ENCODE peak calls at places on chromosomes 11 and 22, in nine cellular contexts. Y, T, Z, H, R, U, C, O and M are unnamed samples.

GRCh38 chr11:2681408-2682145 is 18.2 kb downstream of the KCNQ1OT1 start:
- DNase-seq in H (no peak), Z (no peak), Y (no peak), R (no peak), T (no peak), C (no peak), U (no peak), O (no peak), M (no peak)

GRCh38 chr22:46358766-46359165 is 23.3 kb downstream of the TRMU start:
- DNase-seq in R (no peak), Z (no peak), U (no peak), Y (no peak), O (no peak), T (no peak), H (no peak), C (no peak), M (no peak)

GRCh38 chr11:11884774-11885481 is 43.2 kb downstream of the USP47 start:
- DNase-seq in C (no peak), Z (no peak), R (no peak), T (no peak), Y (no peak), H (no peak), O (no peak), U (no peak), M (no peak)

GRCh38 chr11:68667511-68668253 is 16.7 kb upstream of the GAL start:
- DNase-seq in H (no peak), R (no peak), Y (peak; percentile 57), U (no peak), T (no peak), Z (no peak), C (no peak), O (no peak), M (no peak)

GRCh38 chr11:103946793-103947565 is 89.5 kb upstream of the DDI1 start:
- DNase-seq in O (peak; percentile 38), Z (no peak), U (no peak), Y (no peak), R (no peak), C (no peak), H (no peak), T (no peak), M (no peak)

GRCh38 chr11:117387992-117388765 is 60.5 kb downstream of the CEP164 start:
- DNase-seq in H (no peak), T (no peak), C (no peak), Z (no peak), U (no peak), R (no peak), O (peak; percentile 53), Y (no peak), M (no peak)

GRCh38 chr11:64103377-64103985 is 62.4 kb downstream of the MACROD1 start:
- DNase-seq in R (no peak), H (no peak), U (no peak), C (no peak), T (no peak), O (no peak), Z (no peak), Y (no peak), M (peak; percentile 61)

GRCh38 chr11:62713343-62713742 is 5.9 kb downstream of the GNG3 start:
- DNase-seq in Z (no peak), O (no peak), H (peak; percentile 66), U (no peak), C (peak; percentile 47), R (no peak), T (no peak), Y (peak; percentile 26), M (no peak)

GRCh38 chr11:69297926-69298777 is 4.2 kb downstream of the MYEOV start:
- DNase-seq in Y (peak; percentile 55), T (peak; percentile 82), Z (peak; percentile 72), H (peak; percentile 87), R (peak; percentile 93), U (peak; percentile 25), C (peak; percentile 77), O (peak; percentile 93), M (no peak)

GRCh38 chr11:22082178-22082577 is 110.7 kb upstream of the ANO5 start:
- DNase-seq in R (no peak), T (no peak), H (no peak), C (no peak), O (no peak), Y (no peak), U (no peak), Z (no peak), M (no peak)

GRCh38 chr11:17985517-17985916 is 27.3 kb downstream of the SERGEF start:
- DNase-seq in R (no peak), T (no peak), Z (peak; percentile 85), C (no peak), O (no peak), U (no peak), Y (no peak), H (no peak), M (no peak)

GRCh38 chr11:113296016-113296415 is 18.4 kb upstream of the TTC12 start:
- DNase-seq in T (no peak), Y (no peak), H (no peak), O (no peak), R (no peak), Z (no peak), U (no peak), C (no peak), M (no peak)

GRCh38 chr11:33449798-33450197 is 192.6 kb downstream of the HIPK3 start:
- DNase-seq in Y (no peak), Z (no peak), U (no peak), O (no peak), H (no peak), T (no peak), C (no peak), R (no peak), M (no peak)

GRCh38 chr11:45900916-45901617 is 6.0 kb downstream of the FREY1 start:
- DNase-seq in R (no peak), C (no peak), Y (peak; percentile 67), O (no peak), U (peak; percentile 60), T (no peak), H (no peak), Z (no peak), M (peak; percentile 48)

GRCh38 chr11:32006799-32007388 is 84.0 kb upstream of the RCN1 start:
- DNase-seq in R (no peak), U (no peak), Y (peak; percentile 69), C (peak; percentile 10), Z (peak; percentile 44), T (no peak), O (peak; percentile 38), H (no peak), M (peak; percentile 74)

GRCh38 chr22:43826142-43827093 is 14.3 kb upstream of the EFCAB6 start:
- DNase-seq in O (peak; percentile 31), Y (peak; percentile 49), T (no peak), H (no peak), R (no peak), C (peak; percentile 24), U (no peak), Z (peak; percentile 75), M (no peak)

GRCh38 chr11:2586793-2587131 is 113.0 kb downstream of the KCNQ1OT1 start:
- DNase-seq in U (peak; percentile 12), Z (no peak), H (no peak), C (peak; percentile 0), O (no peak), R (no peak), Y (no peak), T (no peak), M (no peak)

GRCh38 chr11:116217006-116217405 is 555.8 kb downstream of the BUD13 start:
- DNase-seq in Z (peak; percentile 37), T (peak; percentile 47), O (peak; percentile 15), U (no peak), C (peak; percentile 64), H (peak; percentile 56), Y (peak; percentile 54), R (no peak), M (no peak)

GRCh38 chr22:23812378-23812777 is 25.6 kb downstream of the SMARCB1 start:
- DNase-seq in O (no peak), U (no peak), C (no peak), R (no peak), Y (no peak), H (no peak), Z (no peak), T (no peak), M (no peak)
- H3K36me3 ChIP-seq in O (peaks cover 49% of the 10 kb centered on the region), U (no peaks in the 10 kb centered on the region), C (peaks cover 5% of the 10 kb centered on the region), R (peaks cover 10% of the 10 kb centered on the region), Y (peaks cover 15% of the 10 kb centered on the region), H (peaks cover 7% of the 10 kb centered on the region), Z (peaks cover 13% of the 10 kb centered on the region), T (peaks cover 58% of the 10 kb centered on the region), M (no peaks in the 10 kb centered on the region)

GRCh38 chr11:47373876-47374820 is 4.2 kb downstream of the SPI1 start:
- DNase-seq in R (peak; percentile 86), Z (peak; percentile 46), U (peak; percentile 85), O (peak; percentile 77), T (peak; percentile 84), C (peak; percentile 92), H (peak; percentile 83), Y (peak; percentile 94), M (peak; percentile 84)

GRCh38 chr11:47376543-47377371 is 1.6 kb downstream of the SPI1 start:
- DNase-seq in T (peak; percentile 53), C (peak; percentile 41), O (no peak), R (no peak), Y (peak; percentile 75), U (no peak), Z (no peak), H (peak; percentile 63), M (no peak)

GRCh38 chr11:47375020-47375419 is 3.3 kb downstream of the SPI1 start:
- DNase-seq in T (no peak), R (no peak), C (no peak), H (no peak), Y (no peak), O (no peak), U (no peak), Z (no peak), M (no peak)

GRCh38 chr11:47376183-47376542 is 2.2 kb downstream of the SPI1 start:
- DNase-seq in Z (no peak), O (no peak), H (no peak), R (no peak), Y (no peak), C (no peak), U (no peak), T (no peak), M (no peak)

GRCh38 chr11:47375546-47376085 is 2.7 kb downstream of the SPI1 start:
- DNase-seq in T (no peak), Y (no peak), Z (no peak), O (no peak), U (no peak), C (no peak), R (no peak), H (no peak), M (no peak)
- H3K4me3 ChIP-seq in T (peak overlapping the region; percentile 45), Y (no peak overlapping the region), Z (no peak overlapping the region), O (no peak overlapping the region), U (no peak overlapping the region), C (no peak overlapping the region), R (no peak overlapping the region), H (no peak overlapping the region), M (no peak overlapping the region)

GRCh38 chr11:20087118-20087521 is 73.2 kb downstream of the DBX1 start:
- DNase-seq in T (no peak), Z (no peak), R (no peak), H (no peak), C (no peak), Y (no peak), U (no peak), O (no peak), M (no peak)
- H3K36me3 ChIP-seq in T (peaks cover 60% of the 10 kb centered on the region), Z (peaks cover 38% of the 10 kb centered on the region), R (peaks cover 50% of the 10 kb centered on the region), H (peaks cover 39% of the 10 kb centered on the region), C (no peaks in the 10 kb centered on the region), Y (peaks cover 10% of the 10 kb centered on the region), U (no peaks in the 10 kb centered on the region), O (peaks cover 98% of the 10 kb centered on the region), M (no peaks in the 10 kb centered on the region)

DNA sequence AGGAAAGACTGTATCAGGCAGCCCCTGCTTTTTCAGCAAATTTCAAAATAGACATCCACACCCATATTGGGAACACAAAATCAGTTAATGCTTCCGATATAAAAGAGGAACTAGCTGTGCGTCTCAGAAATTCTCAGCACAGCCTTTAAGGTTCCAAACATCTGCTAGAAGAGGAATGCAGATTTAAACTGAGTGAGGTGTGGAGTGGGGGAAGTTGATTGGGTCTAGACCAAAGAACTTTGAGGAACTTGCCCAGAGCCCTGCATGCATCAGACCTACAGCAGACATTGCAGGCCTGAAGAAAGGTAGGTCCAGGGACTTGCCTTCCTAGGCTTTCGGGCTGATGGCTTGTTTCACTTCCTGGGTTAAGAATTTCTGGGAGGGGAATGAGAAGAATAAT is at the start of gene MS4A4A:
- DNase-seq in Z (no peak), R (no peak), T (no peak), C (peak; percentile 21), H (no peak), U (no peak), O (no peak), Y (no peak), M (no peak)
- H3K4me3 ChIP-seq in Z (no peak within 1 kb of the TSS), R (peak within 1 kb of the TSS; percentile 0), T (peak within 1 kb of the TSS; percentile 37), C (no peak within 1 kb of the TSS), H (no peak within 1 kb of the TSS), U (no peak within 1 kb of the TSS), O (no peak within 1 kb of the TSS), Y (no peak within 1 kb of the TSS), M (no peak within 1 kb of the TSS)